ENCODE peak calls at places on chromosomes 5 and 9, in seven cellular contexts. H is neural progenitor cell, K is PC-3, B is GM23248, X is hepatocyte, E is HCT116, D is GM23338. T is an unnamed sample.

GRCh38 chr5:170393235-170393634 is 4.1 kb upstream of the KCNMB1 start:
- DNase-seq in H (no peak), K (no peak), B (peak; percentile 26), X (no peak), E (no peak), D (no peak), T (peak; percentile 17)

GRCh38 chr5:56757077-56757476 is 58.3 kb upstream of the MAP3K1 start:
- DNase-seq in H (no peak), K (peak; percentile 77), B (peak; percentile 53), X (no peak), E (no peak), D (no peak), T (no peak)

GRCh38 chr9:571066-571465 is 270.4 kb upstream of the DMRT1 start:
- DNase-seq in H (no peak), K (no peak), B (no peak), X (no peak), E (no peak), D (no peak), T (no peak)

GRCh38 chr5:100464418-100464817 is 70.8 kb upstream of the FAM174A start:
- DNase-seq in H (no peak), K (peak; percentile 60), B (peak; percentile 89), X (peak; percentile 15), E (no peak), D (no peak), T (no peak)

GRCh38 chr5:90000351-90000750 is 409.2 kb downstream of the CETN3 start:
- DNase-seq in H (no peak), K (no peak), B (no peak), X (no peak), E (no peak), D (peak; percentile 37), T (peak; percentile 21)

GRCh38 chr5:56856779-56857178 is 41.4 kb downstream of the MAP3K1 start:
- DNase-seq in H (no peak), K (no peak), B (no peak), X (no peak), E (no peak), D (no peak), T (no peak)

GRCh38 chr5:128276537-128277216 is 193.1 kb downstream of the SLC12A2 start:
- DNase-seq in H (no peak), K (peak; percentile 35), B (peak; percentile 29), X (peak; percentile 18), E (no peak), D (no peak), T (no peak)

GRCh38 chr5:115558388-115558956 is 13.9 kb upstream of the FEM1C start:
- DNase-seq in H (no peak), K (no peak), B (peak; percentile 24), X (no peak), E (no peak), D (no peak), T (no peak)

GRCh38 chr5:92641031-92641962 is 939.7 kb downstream of the NR2F1-AS1 start:
- DNase-seq in H (no peak), K (peak; percentile 77), B (peak; percentile 56), X (peak; percentile 49), E (peak; percentile 52), D (no peak), T (peak; percentile 22)

GRCh38 chr5:66720776-66721175 is 124.6 kb downstream of the MAST4 start:
- DNase-seq in H (no peak), K (no peak), B (no peak), X (no peak), E (no peak), D (peak; percentile 49), T (no peak)

GRCh38 chr5:16160706-16161105 is 18.9 kb downstream of the MARCHF11 start:
- DNase-seq in H (peak; percentile 85), K (peak; percentile 77), B (peak; percentile 84), X (peak; percentile 82), E (peak; percentile 12), D (peak; percentile 89), T (peak; percentile 77)

GRCh38 chr9:115595951-115596742 is 478.2 kb upstream of the TNC start:
- DNase-seq in H (peak; percentile 16), K (no peak), B (peak; percentile 90), X (no peak), E (no peak), D (peak; percentile 16), T (no peak)

GRCh38 chr9:19386469-19387044 is 6.5 kb upstream of the RPS6 start:
- DNase-seq in H (no peak), K (no peak), B (peak; percentile 35), X (no peak), E (no peak), D (no peak), T (no peak)

GRCh38 chr9:79477955-79478751 is 93.6 kb upstream of the TLE4 start:
- DNase-seq in H (peak; percentile 77), K (peak; percentile 24), B (peak; percentile 24), X (peak; percentile 49), E (no peak), D (peak; percentile 82), T (no peak)

DNA sequence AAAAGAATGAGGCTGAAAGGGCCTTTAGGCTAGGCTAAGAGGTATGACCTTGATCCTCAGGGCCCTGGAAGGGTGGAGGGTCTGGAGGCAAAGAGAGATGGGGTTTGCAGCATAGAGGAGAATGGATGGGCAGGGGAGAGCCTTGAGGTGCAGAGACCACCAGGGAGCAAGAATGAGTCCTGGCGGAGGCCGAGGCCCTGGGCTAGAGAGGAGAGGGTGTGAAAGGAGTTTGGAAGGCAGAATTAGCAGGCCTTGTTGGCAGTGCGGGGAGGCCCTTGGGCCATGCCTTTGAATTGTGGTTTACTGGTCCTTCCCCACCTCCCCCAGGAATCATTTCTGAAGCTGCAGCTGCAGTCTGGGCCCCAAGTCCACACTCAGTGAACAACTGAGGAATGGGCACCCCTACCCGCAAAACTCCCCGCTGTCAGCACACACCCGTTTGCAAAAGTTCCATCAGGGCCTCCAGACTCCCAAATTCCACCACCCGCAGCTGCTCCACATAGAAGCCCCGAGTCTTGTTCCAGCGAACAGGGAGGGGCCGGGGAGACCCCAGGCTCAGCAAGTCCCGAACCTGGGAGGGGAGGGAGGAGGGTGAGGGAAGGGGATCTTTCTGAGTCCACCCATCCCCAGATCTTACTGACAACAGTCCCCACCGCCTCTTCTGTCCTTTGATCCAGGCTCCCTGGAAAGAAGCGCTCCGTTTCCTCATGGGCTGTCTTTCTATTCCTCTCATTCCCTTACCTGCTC is 2.1 kb downstream of the KIF12 start:
- DNase-seq in H (no peak), K (no peak), B (no peak), X (no peak), E (no peak), D (no peak), T (no peak)
- H3K4me3 ChIP-seq in H (no peak overlapping the region), K (peak overlapping the region; percentile 69), B (no peak overlapping the region), X (peak overlapping the region; percentile 61), E (no peak overlapping the region), D (peak overlapping the region; percentile 67), T (no peak overlapping the region)

DNA sequence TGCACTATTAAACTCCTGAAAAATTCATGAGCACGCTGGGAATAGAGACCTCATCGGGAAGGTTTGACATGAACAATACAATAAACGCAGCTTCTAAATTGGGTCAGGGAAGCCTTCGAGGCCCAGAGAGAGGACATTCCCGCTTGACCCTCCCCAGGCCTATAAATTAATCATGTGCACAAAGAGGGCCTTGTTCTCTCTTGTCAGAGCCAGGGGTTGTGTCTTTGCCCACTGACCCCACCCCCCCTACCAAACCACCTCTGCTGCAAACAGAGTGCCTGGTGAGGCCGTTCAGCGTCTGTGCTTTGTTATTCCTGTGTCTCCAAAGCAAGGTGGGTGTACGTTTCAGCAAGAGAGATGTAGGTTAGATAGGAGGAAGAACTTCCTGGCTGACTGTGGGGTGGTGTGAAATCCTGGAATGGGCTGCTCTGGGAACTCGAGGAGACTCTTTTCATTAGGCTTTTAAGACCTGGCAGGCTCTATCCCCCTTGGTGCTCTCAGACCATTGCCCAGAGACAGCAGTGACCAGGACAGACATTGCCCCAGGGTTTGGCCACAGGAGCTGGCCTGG is 18.2 kb upstream of the DAB2IP start:
- DNase-seq in H (no peak), K (no peak), B (no peak), X (no peak), E (no peak), D (no peak), T (no peak)
- TF ChIP-seq EZH2phosphoT487 in H (no peak), K (no peak), B (no peak), X (no peak), E (no peak), D (no peak), T (no peak)

GRCh38 chr5:176727983-176728675 is 80.8 kb downstream of the TSPAN17 start:
- DNase-seq in H (no peak), K (no peak), B (no peak), X (no peak), E (no peak), D (no peak), T (no peak)

GRCh38 chr5:176728810-176729209 is 81.5 kb downstream of the TSPAN17 start:
- DNase-seq in H (no peak), K (no peak), B (no peak), X (no peak), E (no peak), D (no peak), T (no peak)

GRCh38 chr5:176726746-176727527 is 79.7 kb downstream of the TSPAN17 start:
- DNase-seq in H (no peak), K (no peak), B (no peak), X (no peak), E (no peak), D (no peak), T (no peak)

GRCh38 chr5:176725521-176725920 is 78.2 kb downstream of the TSPAN17 start:
- DNase-seq in H (peak; percentile 62), K (no peak), B (no peak), X (peak; percentile 23), E (no peak), D (no peak), T (no peak)

DNA sequence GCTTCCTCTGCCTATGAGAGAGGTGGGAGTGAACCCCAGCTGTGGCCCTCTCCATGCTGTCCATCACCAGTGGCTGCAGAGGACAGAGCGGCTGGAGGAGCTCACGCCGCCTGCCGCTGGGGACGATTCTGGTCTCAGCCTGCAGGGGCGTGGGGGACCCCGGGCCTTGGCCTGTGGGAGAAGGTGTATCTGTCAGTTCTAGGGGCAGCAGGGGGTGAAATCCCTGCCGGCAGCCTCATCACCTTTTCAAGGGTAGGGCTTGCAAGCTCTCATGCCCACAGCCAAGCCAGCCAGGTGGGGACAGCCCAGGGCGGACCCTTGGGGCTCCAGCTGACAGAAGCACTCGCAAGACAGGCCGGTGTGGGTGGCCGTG is 80.2 kb downstream of the TSPAN17 start:
- DNase-seq in H (no peak), K (no peak), B (no peak), X (no peak), E (no peak), D (no peak), T (no peak)
- H4K20me1 ChIP-seq in H (no peaks in the 10 kb centered on the region), K (no peaks in the 10 kb centered on the region), B (no peaks in the 10 kb centered on the region), X (no peaks in the 10 kb centered on the region), E (no peaks in the 10 kb centered on the region), D (no peaks in the 10 kb centered on the region), T (no peaks in the 10 kb centered on the region)

GRCh38 chr9:136437839-136438547 is 1.7 kb downstream of the INPP5E start:
- DNase-seq in H (no peak), K (peak; percentile 3), B (peak; percentile 67), X (no peak), E (no peak), D (no peak), T (no peak)

GRCh38 chr9:136438548-136438908 is 1.1 kb downstream of the INPP5E start:
- DNase-seq in H (peak; percentile 57), K (peak; percentile 6), B (peak; percentile 60), X (peak; percentile 44), E (no peak), D (peak; percentile 66), T (no peak)

GRCh38 chr9:136436055-136436634 is 3.5 kb downstream of the INPP5E start:
- DNase-seq in H (no peak), K (no peak), B (no peak), X (no peak), E (no peak), D (no peak), T (no peak)

GRCh38 chr9:136438909-136439549 is 616 bp downstream of the INPP5E start:
- DNase-seq in H (peak; percentile 60), K (peak; percentile 16), B (peak; percentile 60), X (peak; percentile 56), E (no peak), D (peak; percentile 43), T (peak; percentile 53)

GRCh38 chr9:136437430-136437829 is 2.2 kb downstream of the INPP5E start:
- DNase-seq in H (no peak), K (peak; percentile 27), B (peak; percentile 69), X (no peak), E (no peak), D (no peak), T (no peak)
- H3K4me3 ChIP-seq in H (peak overlapping the region; percentile 99), K (peak overlapping the region; percentile 87), B (peak overlapping the region; percentile 83), X (no peak overlapping the region), E (no peak overlapping the region), D (peak overlapping the region; percentile 85), T (no peak overlapping the region)